ENCODE peak calls at places on chromosomes 11 and 22, in five cellular contexts. S is anterior cingulate cortex; R is choroid plexus epithelial cell; U is EL; J is central memory CD4-positive, alpha-beta T cell. E is an unnamed sample.

GRCh38 chr11:118886681-118887111 is 3.0 kb downstream of the CXCR5 start:
- DNase-seq in S (no peak), J (no peak), R (no peak), U (no peak), E (no peak)

GRCh38 chr11:119776031-119776636 is 47.1 kb upstream of the NECTIN1 start:
- DNase-seq in R (no peak), S (no peak), U (no peak), J (no peak), E (no peak)

GRCh38 chr11:133115099-133115498 is 417.2 kb downstream of the OPCML start:
- DNase-seq in S (no peak), R (no peak), U (no peak), J (no peak), E (no peak)

GRCh38 chr11:50164050-50164449 is 131.4 kb downstream of the OR4C45 start:
- DNase-seq in R (no peak), J (no peak), U (no peak), S (no peak), E (no peak)

GRCh38 chr11:104705475-104706195 is 192.6 kb downstream of the CASP12 start:
- DNase-seq in J (peak; percentile 89), R (peak; percentile 63), S (no peak), U (peak; percentile 22), E (no peak)

GRCh38 chr22:35426801-35427140 is 26.8 kb downstream of the MCM5 start:
- DNase-seq in U (no peak), S (no peak), J (no peak), R (no peak), E (no peak)

GRCh38 chr11:9815486-9816136 is 151.7 kb downstream of the SWAP70 start:
- DNase-seq in J (no peak), U (peak; percentile 86), S (no peak), R (peak; percentile 81), E (peak; percentile 72)

GRCh38 chr11:75313457-75314272 is 37.8 kb downstream of the ARRB1 start:
- DNase-seq in S (peak; percentile 55), J (no peak), R (peak; percentile 78), U (peak; percentile 66), E (peak; percentile 72)

GRCh38 chr11:3989251-3989650 is 105.3 kb upstream of the RRM1 start:
- DNase-seq in R (no peak), J (no peak), S (no peak), U (peak; percentile 48), E (no peak)

GRCh38 chr22:42068351-42068730 is 2.3 kb downstream of the NAGA start:
- DNase-seq in J (no peak), S (no peak), U (no peak), R (no peak), E (no peak)

GRCh38 chr11:66974724-66975402 is at the start of gene C11orf86:
- DNase-seq in R (no peak), J (no peak), U (no peak), S (no peak), E (no peak)

GRCh38 chr11:20278727-20279126 is 84.8 kb upstream of the HTATIP2 start:
- DNase-seq in J (no peak), U (no peak), S (no peak), R (no peak), E (no peak)

GRCh38 chr11:117697319-117697718 is 99.7 kb downstream of the DSCAML1 start:
- DNase-seq in R (no peak), S (no peak), U (no peak), J (no peak), E (no peak)